ENCODE peak calls at places on chromosomes 6 and 20, in five cellular contexts. One of them, this sample, is unnamed. For H3K9me3, the result is how much of the 10 kb centered on the place peaks cover.

GRCh38 chr20:44098256-44098630 is 88.7 kb downstream of the JPH2 start:
- DNase-seq in HepG2: no peak
- DNase-seq in endothelial cell of umbilical vein: no peak
- DNase-seq in upper lobe of right lung: no peak
- DNase-seq in esophagus muscularis mucosa: no peak
- DNase-seq in this sample: no peak

GRCh38 chr6:53066059-53066406 is 829 bp downstream of the FBXO9 start:
- DNase-seq in HepG2: no peak
- DNase-seq in endothelial cell of umbilical vein: peak
- DNase-seq in upper lobe of right lung: peak
- DNase-seq in esophagus muscularis mucosa: no peak
- DNase-seq in this sample: peak

GRCh38 chr6:53795702-53796450 is 1.1 kb downstream of the LRRC1 start:
- DNase-seq in HepG2: peak
- DNase-seq in endothelial cell of umbilical vein: peak
- DNase-seq in upper lobe of right lung: peak
- DNase-seq in esophagus muscularis mucosa: no peak
- DNase-seq in this sample: peak

GRCh38 chr6:3390698-3391097 is 66.2 kb downstream of the SLC22A23 start:
- DNase-seq in HepG2: no peak
- DNase-seq in endothelial cell of umbilical vein: peak
- DNase-seq in upper lobe of right lung: no peak
- DNase-seq in esophagus muscularis mucosa: no peak
- DNase-seq in this sample: no peak

GRCh38 chr6:159098636-159099106 is 53.9 kb upstream of the TAGAP start:
- DNase-seq in HepG2: no peak
- DNase-seq in endothelial cell of umbilical vein: no peak
- DNase-seq in upper lobe of right lung: no peak
- DNase-seq in esophagus muscularis mucosa: no peak
- DNase-seq in this sample: peak

GRCh38 chr6:28974505-28974904 is 30.6 kb downstream of the ZNF311 start:
- DNase-seq in HepG2: no peak
- DNase-seq in endothelial cell of umbilical vein: no peak
- DNase-seq in upper lobe of right lung: no peak
- DNase-seq in esophagus muscularis mucosa: no peak
- DNase-seq in this sample: no peak

GRCh38 chr6:26240157-26240980 is 124.6 kb upstream of the BTN3A2 start:
- DNase-seq in HepG2: no peak
- DNase-seq in endothelial cell of umbilical vein: peak
- DNase-seq in upper lobe of right lung: no peak
- DNase-seq in esophagus muscularis mucosa: no peak
- DNase-seq in this sample: peak

GRCh38 chr6:53792016-53792415 is 2.8 kb upstream of the LRRC1 start:
- DNase-seq in HepG2: no peak
- DNase-seq in endothelial cell of umbilical vein: no peak
- DNase-seq in upper lobe of right lung: no peak
- DNase-seq in esophagus muscularis mucosa: no peak
- DNase-seq in this sample: no peak

GRCh38 chr6:138289739-138290138 is 71.4 kb upstream of the PBOV1 start:
- DNase-seq in HepG2: peak
- DNase-seq in endothelial cell of umbilical vein: no peak
- DNase-seq in upper lobe of right lung: no peak
- DNase-seq in esophagus muscularis mucosa: no peak
- DNase-seq in this sample: no peak

GRCh38 chr6:100116409-100117194 is 122.6 kb upstream of the MCHR2 start:
- DNase-seq in HepG2: peak
- DNase-seq in endothelial cell of umbilical vein: peak
- DNase-seq in upper lobe of right lung: no peak
- DNase-seq in esophagus muscularis mucosa: no peak
- DNase-seq in this sample: no peak

GRCh38 chr20:22214296-22214695 is 370.1 kb downstream of the FOXA2 start:
- DNase-seq in HepG2: no peak
- DNase-seq in endothelial cell of umbilical vein: no peak
- DNase-seq in upper lobe of right lung: no peak
- DNase-seq in esophagus muscularis mucosa: no peak
- DNase-seq in this sample: no peak
- H3K4me3 ChIP-seq in HepG2: no peak
- H3K4me3 ChIP-seq in endothelial cell of umbilical vein: no peak
- H3K4me3 ChIP-seq in upper lobe of right lung: no peak
- H3K4me3 ChIP-seq in esophagus muscularis mucosa: no peak
- H3K4me3 ChIP-seq in this sample: no peak

DNA sequence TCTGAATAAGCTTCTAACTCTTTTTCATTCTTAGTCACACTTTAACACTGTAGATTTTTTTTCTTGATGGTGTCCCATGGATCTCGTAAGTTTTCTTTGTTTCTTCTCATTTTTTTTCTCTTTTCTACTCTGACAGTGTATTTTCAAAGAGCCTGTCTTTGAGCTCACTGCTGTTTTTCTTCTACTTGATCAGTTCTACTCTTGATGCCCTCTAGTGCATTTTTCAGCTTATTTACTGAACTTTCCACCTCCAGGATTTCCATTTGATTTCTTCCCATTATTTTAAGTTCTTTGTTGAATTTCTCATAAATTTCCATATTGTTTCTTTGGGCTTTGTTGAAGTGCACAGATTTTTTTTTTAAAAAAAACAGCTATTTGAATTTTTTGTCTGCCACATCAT is 2641.1 kb upstream of the DEFB115 start:
- DNase-seq in HepG2: no peak
- DNase-seq in endothelial cell of umbilical vein: no peak
- DNase-seq in upper lobe of right lung: no peak
- DNase-seq in esophagus muscularis mucosa: no peak
- DNase-seq in this sample: no peak
- H3K9me3 ChIP-seq in HepG2: half or more
- H3K9me3 ChIP-seq in endothelial cell of umbilical vein: under half
- H3K9me3 ChIP-seq in upper lobe of right lung: under half
- H3K9me3 ChIP-seq in esophagus muscularis mucosa: under half
- H3K9me3 ChIP-seq in this sample: under half

DNA sequence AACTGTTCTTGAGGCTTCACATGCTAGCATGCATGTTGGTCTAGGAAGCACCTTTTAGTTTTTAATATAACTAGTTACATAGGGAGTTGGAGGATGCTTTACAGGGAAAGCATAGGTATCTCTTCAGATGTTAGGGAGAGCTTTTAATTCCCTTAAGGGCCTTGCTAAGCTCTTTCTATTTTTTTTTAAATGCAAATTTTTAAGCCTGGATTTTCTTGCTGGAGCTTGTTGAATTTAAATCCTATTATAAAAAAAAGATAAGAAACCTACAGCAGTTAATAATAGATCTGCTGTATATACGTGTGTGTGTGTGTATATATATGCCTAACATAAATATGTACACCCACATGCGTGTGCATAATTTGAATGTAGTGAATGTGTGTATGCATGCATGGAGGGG is 79.0 kb downstream of the FIG4 start:
- DNase-seq in HepG2: no peak
- DNase-seq in endothelial cell of umbilical vein: no peak
- DNase-seq in upper lobe of right lung: no peak
- DNase-seq in esophagus muscularis mucosa: no peak
- DNase-seq in this sample: no peak
- TF ChIP-seq CTCF in HepG2: no peak
- TF ChIP-seq CTCF in endothelial cell of umbilical vein: no peak
- TF ChIP-seq CTCF in upper lobe of right lung: no peak
- TF ChIP-seq CTCF in esophagus muscularis mucosa: no peak
- TF ChIP-seq CTCF in this sample: no peak

GRCh38 chr6:17536586-17536985 is 63.5 kb upstream of the FAM8A1 start:
- DNase-seq in HepG2: no peak
- DNase-seq in endothelial cell of umbilical vein: no peak
- DNase-seq in upper lobe of right lung: no peak
- DNase-seq in esophagus muscularis mucosa: no peak
- DNase-seq in this sample: no peak
- H3K4me3 ChIP-seq in HepG2: no peak
- H3K4me3 ChIP-seq in endothelial cell of umbilical vein: no peak
- H3K4me3 ChIP-seq in upper lobe of right lung: no peak
- H3K4me3 ChIP-seq in esophagus muscularis mucosa: no peak
- H3K4me3 ChIP-seq in this sample: no peak

DNA sequence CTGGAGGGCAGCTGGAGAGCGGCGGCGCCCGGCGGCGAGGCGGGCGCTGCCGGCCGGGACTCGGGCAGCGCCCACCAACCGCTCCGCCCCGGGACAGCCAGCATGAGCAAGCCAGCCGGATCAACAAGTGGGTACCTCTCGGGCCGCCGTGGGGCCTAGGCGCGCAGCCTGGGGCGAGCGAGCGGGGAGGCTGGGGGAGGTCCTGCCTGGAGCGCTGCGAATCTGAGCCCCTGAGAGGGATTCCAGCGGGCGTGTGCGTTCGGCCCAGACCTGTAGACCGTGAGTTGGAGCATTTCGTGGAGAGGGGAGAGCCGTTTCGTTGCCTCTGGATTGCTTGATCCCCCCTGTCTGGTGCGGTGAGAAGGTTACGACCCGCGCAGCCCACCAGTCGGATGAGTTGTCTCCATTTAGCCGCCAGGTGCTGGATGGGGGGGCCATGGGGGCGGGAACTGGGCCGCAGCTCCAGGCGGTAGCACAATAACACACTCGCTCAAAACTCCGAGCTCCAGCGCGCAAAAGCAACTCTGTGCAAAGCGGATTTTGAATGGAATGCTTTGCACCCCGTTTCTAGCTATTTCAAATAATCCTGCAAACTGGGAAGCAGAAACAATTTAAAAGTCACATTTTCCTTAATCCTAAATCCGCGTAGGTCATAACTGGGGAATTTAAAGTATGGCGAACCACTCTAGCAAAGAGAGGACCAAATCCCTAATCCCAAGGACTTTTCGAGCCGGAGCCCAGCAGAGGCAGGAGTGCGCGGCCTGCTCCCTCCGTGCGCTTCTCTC is 1.0 kb downstream of the NR2E1 start:
- DNase-seq in HepG2: no peak
- DNase-seq in endothelial cell of umbilical vein: no peak
- DNase-seq in upper lobe of right lung: no peak
- DNase-seq in esophagus muscularis mucosa: no peak
- DNase-seq in this sample: no peak
- H3K9me3 ChIP-seq in HepG2: under half
- H3K9me3 ChIP-seq in endothelial cell of umbilical vein: under half
- H3K9me3 ChIP-seq in upper lobe of right lung: under half
- H3K9me3 ChIP-seq in esophagus muscularis mucosa: under half
- H3K9me3 ChIP-seq in this sample: under half

GRCh38 chr6:12291785-12292604 is 1.8 kb downstream of the EDN1 start:
- DNase-seq in HepG2: peak
- DNase-seq in endothelial cell of umbilical vein: no peak
- DNase-seq in upper lobe of right lung: no peak
- DNase-seq in esophagus muscularis mucosa: no peak
- DNase-seq in this sample: no peak
- TF ChIP-seq CTCF in HepG2: peak
- TF ChIP-seq CTCF in endothelial cell of umbilical vein: no peak
- TF ChIP-seq CTCF in upper lobe of right lung: peak
- TF ChIP-seq CTCF in esophagus muscularis mucosa: peak
- TF ChIP-seq CTCF in this sample: peak

DNA sequence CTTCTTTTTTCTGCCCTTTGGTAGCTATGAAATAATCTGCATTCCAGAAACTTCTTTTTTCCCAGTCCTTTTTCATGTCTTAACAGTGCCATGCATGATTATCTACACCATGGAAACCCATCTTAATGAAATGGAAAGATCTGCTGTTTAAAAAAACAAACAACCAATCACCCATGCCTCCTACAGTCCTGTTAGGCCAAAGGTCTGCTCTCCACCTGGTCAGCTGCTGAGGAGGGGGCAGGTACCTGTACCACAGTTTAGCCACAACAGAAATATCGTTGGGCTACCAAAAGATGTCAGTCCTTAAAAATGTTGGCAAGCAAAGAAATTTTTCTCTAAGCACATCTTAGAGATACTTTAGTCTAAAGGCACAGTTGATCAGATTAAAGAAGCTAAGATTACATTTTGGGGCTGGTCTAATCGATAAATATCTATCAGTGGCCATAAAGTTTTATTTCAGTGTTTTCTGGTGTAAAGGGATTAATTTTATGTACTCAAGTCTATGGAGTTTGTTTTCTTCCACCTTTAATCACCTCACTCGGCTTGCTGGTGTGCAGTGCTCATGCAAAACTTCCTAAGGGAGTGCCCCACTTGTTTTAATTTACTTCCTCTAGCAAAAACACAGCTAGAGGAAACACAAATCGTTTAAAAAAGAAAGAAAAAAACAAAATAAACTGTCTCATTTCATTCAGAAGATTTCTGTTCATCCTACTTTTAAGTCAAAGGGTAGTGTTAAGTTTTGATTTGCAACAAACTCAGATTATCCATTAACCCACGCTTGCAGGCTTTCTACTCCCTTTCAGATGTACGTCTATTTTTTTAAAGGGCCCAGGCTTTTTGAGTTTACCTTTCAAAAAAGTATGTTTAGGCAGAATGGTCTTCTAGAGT is 112.9 kb downstream of the SLC16A10 start:
- DNase-seq in HepG2: no peak
- DNase-seq in endothelial cell of umbilical vein: no peak
- DNase-seq in upper lobe of right lung: no peak
- DNase-seq in esophagus muscularis mucosa: no peak
- DNase-seq in this sample: no peak
- H3K4me3 ChIP-seq in HepG2: peak
- H3K4me3 ChIP-seq in endothelial cell of umbilical vein: no peak
- H3K4me3 ChIP-seq in upper lobe of right lung: no peak
- H3K4me3 ChIP-seq in esophagus muscularis mucosa: no peak
- H3K4me3 ChIP-seq in this sample: peak